ENCODE peak calls at places on chromosomes 16 and 17, in seven cellular contexts. I is H1, O is colonic mucosa, U is fibroblast of lung, Y is upper lobe of right lung, Q is MM.1S, W is right lobe of liver. G is an unnamed sample.

GRCh38 chr17:34981538-34982241 is 1.4 kb downstream of the LIG3 start:
- DNase-seq in W (no peak), O (no peak), Q (no peak), U (peak), Y (no peak), I (no peak), G (no peak)

GRCh38 chr17:77436058-77436442 is 295.3 kb downstream of the SEC14L1 start:
- DNase-seq in I (no peak), Y (no peak), O (no peak), U (peak), W (no peak), Q (no peak), G (no peak)

GRCh38 chr17:5431929-5432556 is 6.9 kb downstream of the C1QBP start:
- DNase-seq in O (no peak), I (no peak), Q (no peak), Y (no peak), U (no peak), W (no peak), G (no peak)

GRCh38 chr17:1769826-1770477 is 8.1 kb downstream of the SERPINF1 start:
- DNase-seq in W (no peak), U (no peak), I (no peak), Q (no peak), Y (no peak), O (no peak), G (peak)

GRCh38 chr17:78214016-78214705 is at the start of gene BIRC5:
- DNase-seq in Y (peak), Q (peak), I (peak), O (peak), U (peak), W (peak), G (peak)

GRCh38 chr16:23597003-23597756 is 1.1 kb upstream of the NDUFAB1 start:
- DNase-seq in W (no peak), O (no peak), I (peak), Y (no peak), U (no peak), Q (peak), G (peak)

GRCh38 chr17:49469831-49470568 is 25.1 kb upstream of the NGFR start:
- DNase-seq in U (no peak), W (no peak), Q (no peak), I (no peak), Y (no peak), O (peak), G (no peak)

GRCh38 chr16:14151256-14152030 is 80.3 kb downstream of the MRTFB start:
- DNase-seq in Y (no peak), I (no peak), W (no peak), U (peak), Q (no peak), O (no peak), G (no peak)

GRCh38 chr16:53087101-53087500 is 32.3 kb downstream of the CHD9 start:
- DNase-seq in W (no peak), O (no peak), Y (no peak), U (peak), Q (no peak), I (no peak), G (no peak)

GRCh38 chr16:59635674-59636073 is 901.6 kb upstream of the GOT2 start:
- DNase-seq in W (no peak), O (no peak), Y (no peak), I (no peak), Q (no peak), U (no peak), G (peak)

GRCh38 chr16:86363836-86364618 is 146.3 kb upstream of the FOXF1 start:
- DNase-seq in O (no peak), I (no peak), Q (no peak), U (no peak), W (no peak), Y (no peak), G (no peak)

GRCh38 chr16:79360267-79360666 is 240.3 kb downstream of the MAF start:
- DNase-seq in O (no peak), I (no peak), Y (no peak), Q (no peak), W (no peak), U (no peak), G (peak)
- H3K27ac ChIP-seq in O (no peak), I (no peak), Y (no peak), Q (no peak), W (no peak), U (no peak), G (no peak)

GRCh38 chr17:7655541-7655840 is 4.8 kb downstream of the ATP1B2 start:
- DNase-seq in O (no peak), I (no peak), Y (no peak), Q (no peak), U (no peak), W (no peak), G (no peak)
- TF ChIP-seq CTCF in O (no peak), I (no peak), Y (no peak), Q (no peak), U (no peak), W (no peak), G (no peak)

DNA sequence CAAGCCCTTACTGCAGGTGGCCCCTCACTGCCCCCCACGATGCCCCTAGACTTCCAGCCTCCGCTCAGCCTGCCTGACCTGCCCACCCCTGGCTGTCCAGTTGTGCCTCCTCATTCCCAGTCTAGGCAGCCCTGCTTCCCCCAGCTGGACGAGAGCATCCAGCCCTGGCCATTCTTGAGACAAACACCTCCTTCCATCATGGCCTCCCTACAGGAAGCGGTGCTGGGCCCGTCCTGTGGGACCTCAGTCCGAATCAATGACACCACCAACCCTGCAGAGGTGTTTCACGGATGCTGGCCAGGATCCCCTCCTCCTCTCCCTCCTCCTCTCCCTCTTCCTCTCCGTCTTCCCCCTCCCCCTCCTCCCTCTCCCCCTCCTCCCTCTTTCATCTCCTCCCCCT is 28.3 kb downstream of the CCDC40 start:
- DNase-seq in I (no peak), U (no peak), W (no peak), Q (no peak), Y (no peak), O (no peak), G (no peak)
- H3K27ac ChIP-seq in I (no peak), U (no peak), W (no peak), Q (no peak), Y (no peak), O (no peak), G (no peak)

DNA sequence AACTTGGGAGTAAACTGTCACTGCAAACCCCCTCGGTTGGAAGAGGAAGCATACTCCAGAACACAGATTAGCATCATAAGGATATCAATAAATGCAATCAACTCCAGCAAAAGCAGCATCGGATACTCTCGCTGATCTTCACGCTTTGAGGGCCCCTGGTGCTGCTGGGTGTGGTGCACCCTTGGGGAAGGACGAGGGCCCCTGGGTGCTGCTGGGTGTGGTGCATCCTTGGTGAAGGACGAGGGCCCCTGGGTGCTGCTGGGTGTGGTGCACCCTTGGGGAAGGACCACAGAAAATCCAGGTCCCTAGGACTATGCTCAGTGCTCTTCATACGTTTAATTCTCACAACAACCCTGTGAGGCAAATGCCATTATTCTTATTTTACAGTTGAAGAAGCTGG is 54.2 kb downstream of the VPS53 start:
- DNase-seq in I (no peak), W (no peak), Q (no peak), U (no peak), Y (no peak), O (no peak), G (no peak)
- TF ChIP-seq CTCF in I (no peak), W (no peak), Q (no peak), U (no peak), Y (no peak), O (no peak), G (no peak)

GRCh38 chr16:85126731-85127662 is 14.7 kb upstream of the CIBAR2 start:
- DNase-seq in Y (no peak), Q (no peak), I (no peak), U (peak), O (no peak), W (no peak), G (peak)
- H3K27ac ChIP-seq in Y (no peak), Q (no peak), I (no peak), U (peak), O (no peak), W (no peak), G (no peak)

GRCh38 chr16:74775255-74775654 is 635 bp upstream of the FA2H start:
- DNase-seq in Y (no peak), W (no peak), Q (no peak), U (no peak), I (no peak), O (no peak), G (no peak)

GRCh38 chr16:74771656-74772315 is 2.8 kb downstream of the FA2H start:
- DNase-seq in Q (no peak), W (no peak), Y (no peak), U (no peak), I (no peak), O (no peak), G (no peak)

GRCh38 chr16:74776926-74777325 is 2.3 kb upstream of the FA2H start:
- DNase-seq in Y (no peak), W (no peak), Q (no peak), U (no peak), O (no peak), I (no peak), G (no peak)

GRCh38 chr16:74773431-74774222 is 993 bp downstream of the FA2H start:
- DNase-seq in W (no peak), Y (no peak), I (no peak), U (no peak), O (peak), Q (no peak), G (peak)

GRCh38 chr16:74774223-74775139 is at the start of gene FA2H:
- DNase-seq in Q (peak), W (peak), O (peak), I (peak), U (peak), Y (peak), G (peak)
- TF ChIP-seq CTCF in Q (peak), W (peak), O (peak), I (peak), U (peak), Y (peak), G (peak)

GRCh38 chr17:61335845-61336655 is 63.6 kb upstream of the TBX2 start:
- DNase-seq in I (no peak), O (peak), Y (no peak), W (peak), U (peak), Q (no peak), G (peak)

GRCh38 chr17:61337247-61337812 is 62.3 kb upstream of the TBX2 start:
- DNase-seq in Q (no peak), I (no peak), W (no peak), U (peak), Y (no peak), O (no peak), G (peak)

GRCh38 chr17:61334673-61335072 is 65.0 kb upstream of the TBX2 start:
- DNase-seq in Y (no peak), W (no peak), I (no peak), O (no peak), Q (no peak), U (no peak), G (no peak)

GRCh38 chr17:61333151-61333550 is 66.5 kb upstream of the TBX2 start:
- DNase-seq in Q (no peak), U (no peak), W (no peak), I (no peak), O (no peak), Y (no peak), G (no peak)

DNA sequence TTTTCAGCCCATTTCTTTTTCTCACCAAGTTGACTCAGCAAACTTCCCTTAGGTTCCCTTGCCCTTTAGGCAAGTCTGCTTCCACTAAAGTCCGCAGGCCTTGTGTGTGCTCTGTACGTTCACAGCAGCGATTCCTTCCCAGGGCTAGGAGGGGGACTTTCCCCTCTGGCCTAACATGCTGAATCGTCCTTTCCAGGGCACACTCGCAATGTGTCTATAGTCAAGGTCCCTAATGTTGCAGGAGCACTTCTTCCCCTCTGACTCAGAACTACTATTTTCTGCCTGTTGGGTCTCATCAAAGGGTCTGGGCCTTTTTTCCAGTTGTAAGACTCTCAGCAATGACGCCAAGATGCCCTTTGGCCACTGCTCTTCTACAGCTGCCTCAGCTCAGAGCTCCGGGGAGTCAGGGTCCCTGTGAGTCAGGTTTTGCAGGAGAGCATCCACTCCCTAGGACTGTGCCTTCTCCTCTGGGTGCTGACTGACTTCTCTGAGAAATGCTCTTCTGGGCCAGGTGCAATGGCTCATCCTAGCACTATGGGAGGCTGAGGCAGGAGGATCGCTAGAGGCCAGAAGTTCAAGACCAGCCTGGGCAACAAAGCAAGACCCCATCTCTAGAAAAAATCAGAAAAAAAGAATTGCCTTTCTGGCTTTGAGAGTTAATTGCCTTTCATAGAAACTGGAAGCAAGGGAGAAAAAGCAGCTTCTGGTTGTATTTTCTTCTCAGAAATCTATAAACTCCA is 64.4 kb upstream of the TBX2 start:
- DNase-seq in I (no peak), Y (no peak), O (no peak), Q (no peak), W (no peak), U (peak), G (peak)
- H3K27ac ChIP-seq in I (no peak), Y (peak), O (no peak), Q (no peak), W (no peak), U (peak), G (peak)

DNA sequence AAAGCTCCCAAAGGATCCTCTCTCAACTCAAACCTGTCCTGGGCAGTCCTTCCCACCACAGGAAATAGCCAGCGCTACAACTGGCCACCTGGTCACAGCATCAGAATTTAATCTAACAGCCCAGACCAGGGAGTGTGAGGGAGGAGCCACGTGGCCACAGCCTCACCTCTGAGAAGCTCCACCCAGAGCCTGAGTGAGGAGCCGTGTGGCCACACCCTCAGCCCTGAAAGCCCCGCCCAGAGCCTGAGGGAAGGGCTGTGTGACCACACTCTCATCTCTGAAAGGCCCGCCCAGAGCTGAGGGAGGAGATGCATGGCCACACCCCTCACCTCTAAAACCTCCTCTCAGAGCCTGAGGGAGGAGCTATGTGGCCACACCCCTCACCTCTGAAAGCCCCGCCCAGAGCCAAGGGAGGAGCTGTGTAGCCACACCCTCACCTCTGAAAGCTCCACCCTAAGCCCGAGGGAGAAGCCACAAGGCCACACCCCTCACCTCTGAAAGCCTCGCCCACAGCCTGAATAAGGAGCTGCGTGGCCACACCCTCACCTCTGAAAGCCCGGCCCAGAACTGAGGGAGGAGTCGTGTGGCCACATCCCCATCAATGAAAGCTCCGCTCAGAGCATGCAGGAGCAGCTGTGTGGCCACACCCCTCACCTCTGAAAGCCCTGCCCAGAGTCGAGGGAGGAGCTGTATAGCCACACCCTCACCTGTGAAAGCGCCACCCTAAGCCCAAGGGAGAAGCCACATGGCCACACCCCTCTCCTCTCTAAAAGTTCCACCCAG is 28.6 kb downstream of the SLC38A8 start:
- DNase-seq in U (peak), Y (peak), O (peak), I (peak), Q (peak), W (peak), G (peak)
- TF ChIP-seq CTCF in U (no peak), Y (no peak), O (no peak), I (no peak), Q (no peak), W (no peak), G (no peak)

DNA sequence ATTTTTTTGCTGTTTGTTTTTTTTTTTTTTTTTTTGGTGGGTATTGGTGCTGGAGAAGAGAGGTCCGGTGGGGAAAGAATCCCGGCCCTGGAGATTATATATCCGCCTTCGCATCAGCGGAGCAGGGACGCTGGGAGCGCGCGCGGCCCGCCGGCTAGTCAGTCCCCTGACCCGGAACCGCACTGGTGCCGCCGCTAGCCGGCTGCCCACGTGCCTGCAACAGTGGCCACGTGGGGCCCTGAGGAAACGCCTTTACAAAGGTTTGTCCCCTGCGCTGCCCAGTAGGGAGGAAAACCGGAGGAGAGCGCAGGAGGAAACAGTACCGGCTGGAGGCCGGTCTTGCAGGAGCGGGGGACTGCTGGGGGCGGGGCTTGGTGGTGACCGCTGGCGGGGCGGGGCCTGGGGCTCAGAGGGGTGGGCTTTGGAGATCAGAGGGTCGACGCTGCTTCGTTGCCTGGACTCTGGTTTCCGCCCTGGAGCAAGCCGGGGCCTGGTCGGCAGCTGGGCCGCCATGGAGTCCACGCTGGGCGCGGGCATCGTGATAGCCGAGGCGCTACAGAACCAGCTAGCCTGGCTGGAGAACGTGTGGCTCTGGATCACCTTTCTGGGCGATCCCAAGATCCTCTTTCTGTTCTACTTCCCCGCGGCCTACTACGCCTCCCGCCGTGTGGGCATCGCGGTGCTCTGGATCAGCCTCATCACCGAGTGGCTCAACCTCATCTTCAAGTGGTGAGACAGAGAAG is at the start of gene G6PC3:
- DNase-seq in Y (peak), Q (peak), W (peak), I (peak), U (peak), O (peak), G (peak)
- H3K27ac ChIP-seq in Y (peak), Q (peak), W (peak), I (peak), U (peak), O (peak), G (peak)

GRCh38 chr16:71258371-71258770 is 27.8 kb upstream of the HYDIN start:
- DNase-seq in Q (no peak), W (no peak), U (no peak), Y (no peak), O (no peak), I (no peak), G (no peak)
- TF ChIP-seq CTCF in Q (no peak), W (no peak), U (no peak), Y (no peak), O (no peak), I (no peak), G (no peak)

G was measured in PC-3.